ENCODE peak calls at places on chromosomes 7 and 10, in four cellular contexts. A is IMR-90, U is H9, I is H1. J is an unnamed sample.

GRCh38 chr7:27073066-27073465 is 22.7 kb downstream of the HOXA1 start:
- DNase-seq in I (no peak), A (no peak), U (no peak), J (no peak)

GRCh38 chr10:95346715-95347401 is 56.1 kb upstream of the PDLIM1 start:
- DNase-seq in I (no peak), A (no peak), U (no peak), J (peak)

GRCh38 chr7:36747251-36747968 is 23.1 kb upstream of the AOAH start:
- DNase-seq in U (no peak), I (no peak), A (peak), J (peak)

GRCh38 chr10:75284097-75284485 is 48.3 kb upstream of the COMTD1 start:
- DNase-seq in I (no peak), U (no peak), A (no peak), J (peak)

GRCh38 chr10:70619271-70620019 is 16.9 kb upstream of the PRF1 start:
- DNase-seq in A (peak), U (no peak), I (no peak), J (peak)

GRCh38 chr10:43955002-43955596 is 306.4 kb upstream of the ZNF32 start:
- DNase-seq in U (no peak), A (no peak), I (no peak), J (no peak)

GRCh38 chr7:43906327-43907010 is at the start of gene URGCP:
- DNase-seq in A (peak), U (peak), I (no peak), J (peak)

GRCh38 chr10:19819419-19820033 is 3.3 kb downstream of the PLXDC2 start:
- DNase-seq in U (no peak), I (no peak), A (peak), J (no peak)

GRCh38 chr7:3197567-3198212 is 103.4 kb upstream of the SDK1 start:
- DNase-seq in U (no peak), I (no peak), A (no peak), J (no peak)

GRCh38 chr7:37952240-37952639 is 31.8 kb downstream of the EPDR1 start:
- DNase-seq in U (no peak), I (no peak), A (no peak), J (no peak)

GRCh38 chr7:304574-305409 is 14.8 kb downstream of the FOXL3 start:
- DNase-seq in A (no peak), U (no peak), I (no peak), J (no peak)
- H4K5ac ChIP-seq in A (no peak), U (peak), I (no peak), J (no peak)

GRCh38 chr7:140230517-140230861 is 53.7 kb upstream of the KDM7A start:
- DNase-seq in U (no peak), I (no peak), A (no peak), J (no peak)
- H3K4ac ChIP-seq in U (no peak), I (no peak), A (no peak), J (no peak)

GRCh38 chr10:6065845-6066244 is 3.7 kb upstream of the IL2RA start:
- DNase-seq in A (no peak), I (no peak), U (no peak), J (no peak)
- H4K5ac ChIP-seq in A (no peak), I (no peak), U (no peak), J (no peak)

GRCh38 chr10:104120512-104120902 is 1.5 kb upstream of the SFR1 start:
- DNase-seq in A (no peak), U (no peak), I (no peak), J (no peak)

GRCh38 chr10:104120903-104121484 is 977 bp upstream of the SFR1 start:
- DNase-seq in I (peak), U (peak), A (peak), J (peak)

GRCh38 chr10:104122273-104123107 is 519 bp downstream of the SFR1 start:
- DNase-seq in U (no peak), A (peak), I (no peak), J (no peak)

GRCh38 chr10:104120061-104120460 is 1.9 kb upstream of the SFR1 start:
- DNase-seq in I (no peak), U (no peak), A (no peak), J (no peak)

GRCh38 chr10:104121485-104122272 is at the start of gene SFR1:
- DNase-seq in I (peak), U (peak), A (peak), J (peak)
- H3K4ac ChIP-seq in I (peak), U (peak), A (peak), J (peak)

DNA sequence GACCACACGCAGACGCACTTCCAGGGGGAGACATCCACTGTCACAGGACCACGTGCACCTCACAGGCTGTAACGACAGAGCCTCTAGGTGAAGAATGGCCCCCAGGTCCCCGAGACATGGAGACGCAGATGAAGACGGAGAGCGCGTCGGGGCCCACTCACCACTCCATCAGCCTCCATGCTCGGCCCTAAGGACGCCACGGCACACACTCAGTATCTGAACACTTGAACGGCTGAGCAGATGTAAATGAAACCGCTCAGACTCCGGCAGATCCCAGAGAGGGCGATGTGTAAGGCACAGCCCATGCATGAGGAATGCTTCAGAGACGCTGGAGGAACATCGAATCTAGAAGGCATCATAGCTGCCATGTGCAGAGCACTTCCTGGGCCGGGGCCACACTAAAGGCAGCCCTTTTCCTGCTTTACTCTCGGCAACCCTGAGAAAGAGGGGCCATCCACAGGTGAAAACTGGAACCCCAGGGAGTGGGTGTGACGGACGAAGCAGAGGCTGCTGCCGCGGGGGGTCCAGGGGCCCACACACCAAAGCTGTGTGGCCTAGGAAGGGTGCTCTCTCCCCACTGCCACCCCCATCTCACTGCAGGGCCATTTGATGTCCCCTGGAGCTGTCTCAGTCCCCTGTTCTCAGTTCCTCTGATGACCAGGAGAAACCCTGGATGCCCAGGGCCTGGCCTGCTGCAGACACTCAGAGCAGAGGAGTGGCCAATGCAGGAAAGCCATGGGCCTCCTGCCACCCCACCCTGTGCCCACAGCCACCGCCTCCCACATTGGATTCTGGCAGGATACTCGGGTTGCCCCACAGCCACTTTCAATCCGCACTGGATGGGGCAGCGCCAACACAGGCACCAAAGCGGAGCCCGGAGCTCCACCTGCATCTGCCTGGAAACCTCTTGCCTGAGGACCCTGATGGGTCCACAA is 253.8 kb downstream of the MAD1L1 start:
- DNase-seq in A (no peak), U (no peak), I (no peak), J (no peak)
- H4K5ac ChIP-seq in A (no peak), U (no peak), I (no peak), J (no peak)

DNA sequence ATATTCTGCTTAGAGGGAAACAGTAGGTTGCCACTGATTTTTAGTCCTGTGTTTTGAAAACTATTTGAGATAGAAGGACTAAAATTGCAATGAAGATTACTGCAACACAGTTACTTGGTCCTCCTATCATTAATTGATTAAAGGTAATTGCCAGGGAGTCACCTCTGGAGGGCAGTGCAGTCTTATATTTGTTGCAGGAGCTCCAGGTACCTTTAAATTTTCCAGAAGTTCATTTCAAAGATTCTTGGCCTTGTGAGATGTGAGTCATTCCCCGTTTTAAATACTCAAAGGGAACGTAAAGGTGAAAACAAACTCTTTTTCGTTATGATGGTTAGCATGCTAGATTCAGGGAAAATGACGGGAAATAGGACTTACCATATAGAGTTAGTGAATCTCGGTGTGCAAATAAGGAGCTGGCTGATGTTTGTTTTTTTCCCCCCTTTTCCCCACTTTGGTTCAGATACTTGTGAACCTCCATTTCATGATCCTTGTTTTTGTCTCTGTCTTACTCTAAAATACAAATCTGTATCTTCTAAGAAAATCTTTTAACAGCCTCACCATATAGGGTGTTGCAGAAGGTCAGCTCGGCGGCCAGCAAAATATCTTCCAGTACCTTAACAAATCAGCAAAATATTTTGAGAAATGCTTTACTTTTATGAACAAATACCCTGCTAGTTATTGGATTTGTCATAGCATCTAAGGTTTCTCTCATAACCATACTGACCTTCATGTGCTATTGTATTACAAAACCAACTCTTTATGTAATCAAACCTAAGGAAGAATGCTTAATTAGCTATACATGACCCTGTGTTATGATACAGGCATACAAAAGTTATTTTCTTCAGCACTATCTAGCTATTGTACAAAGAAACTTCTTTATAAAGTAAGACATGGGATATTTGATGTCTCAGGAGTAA is 143.0 kb upstream of the HDAC9 start:
- DNase-seq in A (peak), U (peak), I (no peak), J (peak)
- H3K4ac ChIP-seq in A (no peak), U (no peak), I (no peak), J (no peak)

GRCh38 chr7:19752045-19752444 is 21.4 kb downstream of the TMEM196 start:
- DNase-seq in U (no peak), I (no peak), A (no peak), J (no peak)

GRCh38 chr7:19754521-19755116 is 18.8 kb downstream of the TMEM196 start:
- DNase-seq in U (no peak), A (peak), I (no peak), J (peak)

GRCh38 chr7:19744075-19744474 is 29.3 kb downstream of the TMEM196 start:
- DNase-seq in I (no peak), U (no peak), A (no peak), J (no peak)

GRCh38 chr7:19747740-19748339 is 25.6 kb downstream of the TMEM196 start:
- DNase-seq in I (no peak), A (peak), U (no peak), J (peak)

DNA sequence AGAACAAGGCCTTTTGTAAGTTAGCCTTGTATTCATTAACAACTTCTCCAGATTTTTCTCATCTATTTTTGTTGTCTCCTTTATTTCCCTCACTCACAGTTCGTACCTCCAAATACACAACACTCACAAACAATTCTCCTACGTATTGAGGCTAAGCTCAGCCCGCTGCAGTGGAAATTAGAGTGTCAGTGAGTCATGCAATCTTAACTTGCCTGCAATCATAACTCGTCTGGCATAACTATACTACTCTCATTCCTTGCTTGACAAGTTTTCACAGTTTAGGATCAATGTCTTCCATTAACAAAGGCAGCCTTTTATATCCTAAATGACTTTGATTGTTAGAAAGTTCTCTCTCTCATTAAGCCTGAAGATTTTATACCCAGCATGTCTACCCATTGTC is 23.8 kb downstream of the TMEM196 start:
- DNase-seq in U (no peak), A (no peak), I (no peak), J (no peak)
- H4K5ac ChIP-seq in U (no peak), A (no peak), I (no peak), J (no peak)

GRCh38 chr7:93232673-93233018 is 480 bp downstream of the VPS50 start:
- DNase-seq in U (no peak), I (no peak), A (no peak), J (peak)
- H3K4ac ChIP-seq in U (no peak), I (no peak), A (peak), J (no peak)

J was measured in mesendoderm.